ENCODE peak calls at places on chromosomes 4 and X, in seven cellular contexts. U is esophagus squamous epithelium, H is mammary epithelial cell, Z is stomach, K is GM23248, A is foreskin keratinocyte, C is aorta. G is an unnamed sample. For H3K4me1, the result is how much of the 10 kb centered on the place peaks cover.

GRCh38 chr4:3251691-3252479 is 2.9 kb downstream of the MSANTD1 start:
- DNase-seq in U (no peak), H (no peak), Z (no peak), K (no peak), A (no peak), C (peak), G (no peak)

GRCh38 chr4:122643257-122643656 is 22.4 kb upstream of the IL21 start:
- DNase-seq in U (no peak), H (no peak), Z (no peak), K (no peak), A (no peak), C (no peak), G (no peak)

GRCh38 chr4:145827885-145828284 is 110.7 kb downstream of the ZNF827 start:
- DNase-seq in U (no peak), H (no peak), Z (no peak), K (no peak), A (no peak), C (no peak), G (no peak)

GRCh38 chr4:36255575-36255974 is 11.3 kb upstream of the ARAP2 start:
- DNase-seq in U (no peak), H (no peak), Z (no peak), K (no peak), A (no peak), C (no peak), G (no peak)

GRCh38 chr4:105895609-105896460 is 564 bp downstream of the NPNT start:
- DNase-seq in U (no peak), H (peak), Z (no peak), K (peak), A (no peak), C (peak), G (peak)

GRCh38 chr4:54225671-54226398 is 3.3 kb upstream of the PDGFRA start:
- DNase-seq in U (no peak), H (no peak), Z (no peak), K (peak), A (no peak), C (no peak), G (peak)

GRCh38 chrX:103664363-103664762 is 22.1 kb downstream of the MORF4L2 start:
- DNase-seq in U (no peak), H (no peak), Z (peak), K (no peak), A (no peak), C (no peak), G (no peak)

GRCh38 chr4:19776929-19777328 is 474.8 kb upstream of the SLIT2 start:
- DNase-seq in U (no peak), H (no peak), Z (no peak), K (peak), A (no peak), C (no peak), G (peak)

GRCh38 chrX:29299689-29300088 is 712.4 kb downstream of the IL1RAPL1 start:
- DNase-seq in U (no peak), H (peak), Z (no peak), K (no peak), A (peak), C (no peak), G (no peak)

GRCh38 chr4:94957030-94957429 is 199.3 kb downstream of the BMPR1B start:
- DNase-seq in U (no peak), H (no peak), Z (no peak), K (no peak), A (no peak), C (no peak), G (no peak)

GRCh38 chr4:76203541-76203940 is 10.1 kb downstream of the SCARB2 start:
- DNase-seq in U (no peak), H (no peak), Z (no peak), K (no peak), A (no peak), C (no peak), G (no peak)
- H3K4me1 ChIP-seq in U (under half), H (under half), Z (half or more), K (under half), A (under half), C (under half), G (half or more)

DNA sequence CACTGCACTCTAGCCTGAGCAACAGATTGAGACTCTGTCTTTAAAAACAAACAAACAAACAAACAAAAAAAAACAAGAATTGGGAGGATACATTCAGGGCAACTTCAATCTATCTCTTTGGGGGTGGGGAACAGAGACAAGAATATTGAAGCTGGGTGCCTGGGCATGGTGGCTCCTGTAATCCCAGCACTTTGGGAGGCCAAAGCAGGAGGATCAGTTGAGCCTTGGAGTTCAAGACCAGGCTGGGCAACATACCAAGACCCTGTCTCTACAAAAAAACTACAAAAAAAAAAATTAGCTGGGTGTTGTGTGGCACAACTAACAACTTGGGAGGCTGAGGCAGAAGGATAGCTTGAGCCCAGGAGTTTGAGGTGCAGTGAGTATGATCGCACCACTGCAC is 1.2 kb downstream of the LETM1 start:
- DNase-seq in U (no peak), H (no peak), Z (no peak), K (no peak), A (no peak), C (no peak), G (no peak)
- H3K4me1 ChIP-seq in U (under half), H (under half), Z (half or more), K (under half), A (under half), C (under half), G (half or more)

DNA sequence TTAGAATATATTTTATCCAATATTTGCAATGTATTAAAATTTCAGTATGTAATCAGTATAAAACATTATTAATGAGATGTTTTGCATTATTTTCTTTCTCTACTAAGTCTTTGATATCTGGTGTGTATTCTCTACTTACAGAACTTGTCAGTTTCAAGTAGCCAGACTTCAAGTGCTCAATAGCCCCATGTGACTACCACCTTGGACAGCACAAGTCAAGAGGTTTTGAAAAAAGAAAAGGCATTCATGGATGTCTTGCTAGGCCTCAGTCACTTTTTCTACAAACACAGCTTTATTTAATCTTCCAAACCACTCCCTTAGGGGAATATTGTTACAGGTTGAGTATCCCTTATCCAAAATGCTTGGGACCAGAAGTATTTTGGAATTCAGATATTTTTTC is 189.4 kb downstream of the QDPR start:
- DNase-seq in U (no peak), H (no peak), Z (no peak), K (no peak), A (no peak), C (no peak), G (no peak)
- H3K4me1 ChIP-seq in U (under half), H (under half), Z (under half), K (under half), A (under half), C (under half), G (under half)

GRCh38 chr4:102808009-102808408 is 19.3 kb downstream of the UBE2D3 start:
- DNase-seq in U (no peak), H (no peak), Z (no peak), K (no peak), A (no peak), C (no peak), G (no peak)

GRCh38 chr4:102809190-102809589 is 18.2 kb downstream of the UBE2D3 start:
- DNase-seq in U (no peak), H (no peak), Z (no peak), K (peak), A (no peak), C (no peak), G (no peak)

GRCh38 chr4:102807345-102807744 is 20.0 kb downstream of the UBE2D3 start:
- DNase-seq in U (no peak), H (no peak), Z (no peak), K (no peak), A (no peak), C (no peak), G (no peak)

DNA sequence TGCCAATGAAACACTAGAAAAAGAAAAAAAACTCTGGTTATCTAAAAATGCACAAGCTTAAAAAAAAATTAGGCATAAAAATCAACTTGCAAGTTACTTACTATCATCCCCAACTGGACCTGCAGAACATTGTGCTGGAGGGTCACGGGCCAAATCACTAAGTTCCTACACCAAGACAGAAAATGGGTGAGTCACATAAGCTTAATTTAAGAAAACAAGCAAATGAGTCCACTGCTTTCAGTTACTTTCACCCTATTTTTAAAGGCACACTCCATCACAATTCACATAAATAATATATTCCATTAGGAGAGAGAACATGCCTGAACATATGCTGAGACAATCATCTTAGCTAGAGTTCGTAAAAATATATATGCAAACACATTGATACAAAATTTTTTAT is 17.7 kb downstream of the UBE2D3 start:
- DNase-seq in U (no peak), H (no peak), Z (no peak), K (peak), A (no peak), C (no peak), G (peak)
- H3K4me1 ChIP-seq in U (under half), H (under half), Z (under half), K (under half), A (under half), C (under half), G (half or more)

GRCh38 chr4:169807934-169808333 is 50.2 kb upstream of the HPF1 start:
- DNase-seq in U (no peak), H (no peak), Z (no peak), K (no peak), A (no peak), C (no peak), G (no peak)
- H3K4me1 ChIP-seq in U (under half), H (under half), Z (under half), K (under half), A (under half), C (under half), G (under half)

DNA sequence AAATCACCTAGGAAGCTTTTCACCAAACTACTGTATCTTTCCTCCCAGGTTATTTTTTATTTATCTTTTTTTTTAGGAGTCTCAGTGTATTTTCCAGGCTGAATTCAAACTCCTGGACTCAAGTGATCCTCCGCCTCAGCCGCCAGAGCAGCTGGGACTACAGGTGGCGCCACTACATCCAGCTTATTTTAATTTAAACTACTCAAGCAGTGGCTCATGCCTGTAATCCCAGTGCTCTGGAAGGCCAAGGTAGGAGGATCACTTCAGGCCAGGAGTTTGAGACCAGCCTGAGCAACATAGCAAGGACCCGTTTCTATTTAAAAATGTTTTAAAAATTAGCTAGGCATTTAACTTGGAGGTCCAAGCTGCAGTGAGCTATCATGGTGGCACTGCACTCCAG is 37.8 kb downstream of the LEF1 start:
- DNase-seq in U (no peak), H (no peak), Z (no peak), K (peak), A (no peak), C (no peak), G (no peak)
- H3K4me1 ChIP-seq in U (under half), H (under half), Z (under half), K (under half), A (under half), C (under half), G (under half)

DNA sequence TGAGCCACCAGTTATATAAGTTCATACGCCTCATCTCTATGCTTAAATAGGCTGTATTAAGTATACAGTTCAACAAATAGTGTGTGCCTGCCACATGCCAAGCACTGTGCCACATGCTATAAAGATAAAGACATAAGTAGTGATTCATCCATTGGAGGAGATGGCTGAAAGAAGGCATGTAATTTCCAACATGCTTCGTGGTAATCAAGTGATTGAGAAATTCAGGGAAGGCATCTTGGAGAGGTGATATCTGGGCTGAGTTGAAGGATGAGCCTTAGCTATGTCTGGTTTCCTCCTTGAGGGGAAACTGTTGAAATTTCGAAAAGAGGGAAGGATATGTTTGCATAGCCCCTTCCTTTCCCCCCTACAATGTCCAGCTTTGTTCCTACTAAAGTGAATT is 96.5 kb downstream of the ARHGAP10 start:
- DNase-seq in U (no peak), H (peak), Z (no peak), K (peak), A (no peak), C (no peak), G (peak)
- H3K4me1 ChIP-seq in U (under half), H (half or more), Z (under half), K (under half), A (half or more), C (under half), G (half or more)

GRCh38 chr4:1902243-1902642 is 31.1 kb downstream of the NSD2 start:
- DNase-seq in U (no peak), H (no peak), Z (no peak), K (no peak), A (no peak), C (no peak), G (no peak)
- H3K4me1 ChIP-seq in U (under half), H (under half), Z (under half), K (under half), A (under half), C (under half), G (under half)

GRCh38 chr4:81137894-81138293 is 77.1 kb downstream of the PRKG2 start:
- DNase-seq in U (no peak), H (no peak), Z (no peak), K (no peak), A (no peak), C (no peak), G (no peak)

GRCh38 chr4:81136161-81136910 is 78.7 kb downstream of the PRKG2 start:
- DNase-seq in U (no peak), H (no peak), Z (no peak), K (peak), A (no peak), C (peak), G (peak)

GRCh38 chr4:81131563-81131962 is 83.5 kb downstream of the PRKG2 start:
- DNase-seq in U (no peak), H (no peak), Z (no peak), K (no peak), A (no peak), C (no peak), G (no peak)

GRCh38 chr4:81137446-81137845 is 77.6 kb downstream of the PRKG2 start:
- DNase-seq in U (no peak), H (no peak), Z (no peak), K (no peak), A (no peak), C (no peak), G (peak)

GRCh38 chr4:81135501-81135900 is 79.5 kb downstream of the PRKG2 start:
- DNase-seq in U (no peak), H (no peak), Z (no peak), K (peak), A (no peak), C (no peak), G (peak)
- H3K4me1 ChIP-seq in U (under half), H (under half), Z (under half), K (under half), A (under half), C (under half), G (under half)